ENCODE peak calls at places on chromosomes 5 and 9, in eight cellular contexts. F is PC-3, U is H9, G is mammary epithelial cell, E is GM23248, I is GM23338, A is IMR-90, T is A549. H is an unnamed sample. For H3K4me1, the result is how much of the 10 kb centered on the place peaks cover.

GRCh38 chr9:2745560-2746380 is 28.5 kb downstream of the KCNV2 start:
- DNase-seq in I (no peak), A (no peak), G (no peak), T (no peak), F (peak), U (no peak), E (no peak), H (no peak)

GRCh38 chr9:122186777-122187176 is 27.1 kb downstream of the MORN5 start:
- DNase-seq in E (no peak), F (no peak), A (no peak), U (no peak), I (no peak), T (no peak), G (no peak), H (no peak)

GRCh38 chr5:34564706-34565235 is 91.4 kb upstream of the RAI14 start:
- DNase-seq in F (peak), G (no peak), A (no peak), U (no peak), I (no peak), T (no peak), E (no peak), H (peak)

GRCh38 chr5:119287547-119288073 is 68.2 kb upstream of the TNFAIP8 start:
- DNase-seq in E (peak), F (peak), T (peak), G (peak), A (peak), U (no peak), I (no peak), H (no peak)

GRCh38 chr9:35954942-35955546 is 2.9 kb downstream of the OR2S2 start:
- DNase-seq in T (peak), U (peak), I (peak), A (peak), F (peak), G (peak), E (peak), H (peak)

GRCh38 chr5:73496984-73497457 is 1.2 kb upstream of the BTF3 start:
- DNase-seq in A (peak), U (no peak), E (peak), I (peak), F (peak), T (peak), G (peak), H (peak)

GRCh38 chr5:154368041-154368800 is 77.6 kb upstream of the SAP30L start:
- DNase-seq in U (peak), I (peak), G (peak), A (peak), T (peak), F (peak), E (peak), H (peak)

GRCh38 chr5:115243412-115243811 is 19.3 kb downstream of the PGGT1B start:
- DNase-seq in U (no peak), I (no peak), F (peak), G (peak), T (peak), A (peak), E (peak), H (peak)

GRCh38 chr5:134555889-134556311 is 30.4 kb downstream of the JADE2 start:
- DNase-seq in U (peak), T (peak), I (peak), G (peak), A (peak), F (peak), E (peak), H (peak)

GRCh38 chr9:95027914-95028854 is 289.3 kb downstream of the FANCC start:
- DNase-seq in I (no peak), U (no peak), F (no peak), A (no peak), E (no peak), T (peak), G (peak), H (no peak)

GRCh38 chr9:95023217-95024003 is 294.1 kb downstream of the FANCC start:
- DNase-seq in I (no peak), E (peak), F (peak), A (peak), T (peak), U (no peak), G (peak), H (no peak)

GRCh38 chr9:95021166-95021886 is 294.8 kb downstream of the AOPEP start:
- DNase-seq in E (no peak), T (no peak), I (no peak), U (no peak), F (no peak), G (peak), A (no peak), H (no peak)

GRCh38 chr9:95025213-95026170 is 292.0 kb downstream of the FANCC start:
- DNase-seq in E (peak), I (no peak), A (peak), U (no peak), T (peak), G (peak), F (no peak), H (peak)

DNA sequence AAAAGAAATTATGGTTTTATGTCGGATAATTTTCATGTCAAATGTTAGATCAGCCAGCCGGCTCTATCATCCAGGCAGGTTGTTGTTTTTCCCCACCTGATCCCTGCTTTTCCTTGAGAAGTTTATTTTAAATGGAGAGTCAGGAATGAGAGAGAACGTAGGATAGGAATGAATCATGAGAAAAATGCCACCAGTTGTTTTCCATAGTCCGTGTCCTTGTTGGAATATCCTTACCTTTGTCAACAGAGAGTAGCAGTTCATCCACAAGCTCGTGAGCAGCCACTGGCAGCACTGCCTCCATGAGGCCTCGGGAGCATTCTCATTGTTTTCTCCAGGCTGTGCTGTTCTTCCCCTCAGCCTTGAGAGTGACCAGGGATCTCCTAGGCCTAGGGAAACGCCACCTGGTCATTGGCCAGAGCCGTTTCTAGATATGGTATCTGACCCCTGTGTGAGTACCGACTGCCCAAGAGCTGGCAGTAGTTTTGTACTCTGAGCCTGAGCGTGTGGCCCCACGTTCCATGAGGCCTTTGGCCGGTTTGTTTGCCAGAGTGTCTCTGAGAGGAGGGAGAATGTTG is 293.3 kb downstream of the FANCC start:
- DNase-seq in T (peak), F (peak), U (peak), I (peak), E (peak), A (no peak), G (no peak), H (no peak)
- H3K4me1 ChIP-seq in T (half or more), F (under half), U (under half), I (under half), E (half or more), A (under half), G (half or more), H (half or more)

GRCh38 chr5:139394654-139395566 is at the start of gene PROB1:
- DNase-seq in F (no peak), G (no peak), E (peak), I (peak), U (peak), T (no peak), A (no peak), H (peak)
- H3K4me2 ChIP-seq in F (peak), G (no peak), E (peak), I (peak), U (peak), T (no peak), A (no peak), H (peak)

DNA sequence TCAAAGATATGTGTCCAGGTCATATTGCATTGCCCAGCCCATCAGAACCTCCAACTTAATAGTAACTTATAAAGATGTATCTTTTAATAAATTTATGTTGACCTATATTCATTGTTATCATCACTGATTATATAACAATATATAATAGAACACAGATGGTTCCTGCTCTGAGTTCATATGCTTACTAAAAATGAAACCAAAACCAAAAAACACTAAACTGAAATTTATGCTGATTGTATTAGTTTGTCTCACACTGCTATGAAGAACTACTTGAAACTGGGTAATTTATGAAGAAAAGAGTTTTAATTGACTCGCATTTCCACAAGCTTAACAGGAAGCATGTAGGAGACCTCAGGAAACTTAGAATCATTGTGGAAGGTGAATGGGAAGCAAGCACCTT is 462.5 kb upstream of the TYRP1 start:
- DNase-seq in F (no peak), G (no peak), I (no peak), A (no peak), U (no peak), E (no peak), T (no peak), H (no peak)
- H3K4me1 ChIP-seq in F (under half), G (under half), I (under half), A (under half), U (under half), E (under half), T (under half), H (under half)

DNA sequence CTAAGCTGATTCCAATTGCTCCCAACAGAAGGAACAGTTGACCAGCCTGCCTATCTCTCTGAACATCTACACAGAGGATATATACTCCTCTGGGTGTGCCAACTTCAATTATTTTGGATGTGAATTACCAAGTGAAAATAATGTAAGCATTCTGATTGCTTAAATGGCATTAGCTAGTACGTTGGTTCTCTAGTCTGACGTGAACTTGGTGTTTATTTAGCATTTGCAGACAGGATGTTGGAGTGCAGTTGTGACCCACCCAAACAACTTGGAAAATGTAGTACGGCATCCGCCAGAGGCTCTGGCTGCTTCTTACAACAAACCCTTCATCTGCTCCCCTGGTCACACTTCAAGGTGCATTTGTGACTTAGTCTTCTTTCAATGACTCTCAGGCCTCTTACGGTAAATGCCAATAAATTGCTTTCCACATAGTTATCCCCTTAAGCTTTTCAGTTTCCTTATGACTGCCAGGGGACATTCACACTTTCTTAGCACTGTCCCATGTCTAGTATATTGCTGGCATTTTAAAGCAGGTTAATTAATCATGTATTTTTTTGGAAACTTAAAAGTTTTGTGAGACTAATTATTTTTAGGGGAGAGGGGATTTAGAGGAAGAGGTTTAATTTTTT is 616.5 kb downstream of the PDE4D start:
- DNase-seq in G (no peak), T (peak), E (no peak), A (no peak), I (no peak), F (no peak), U (no peak), H (no peak)
- H3K4me2 ChIP-seq in G (peak), T (peak), E (no peak), A (no peak), I (no peak), F (no peak), U (no peak), H (peak)

DNA sequence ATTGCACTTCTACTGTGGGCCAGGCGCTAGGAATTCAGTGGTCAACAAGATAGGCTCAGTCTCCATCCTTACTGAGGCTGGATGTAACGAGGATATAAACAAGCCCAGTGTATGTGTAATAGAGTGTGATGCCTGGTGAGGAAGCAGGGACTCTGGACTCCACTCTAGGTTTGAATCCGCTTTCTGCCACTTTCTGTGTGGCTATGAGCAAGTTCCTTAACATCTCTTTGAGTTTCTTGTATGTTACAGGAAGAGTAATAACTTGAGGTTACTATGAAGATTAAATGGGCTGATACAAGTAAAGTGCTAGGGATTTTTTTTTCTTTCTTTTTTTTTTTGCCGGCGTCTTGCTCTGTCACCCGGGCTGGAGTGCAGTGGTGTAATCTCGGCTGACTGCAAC is 12.4 kb downstream of the DOCK2 start:
- DNase-seq in G (no peak), F (no peak), U (no peak), E (peak), T (no peak), A (no peak), I (no peak), H (no peak)
- H3K4me1 ChIP-seq in G (under half), F (under half), U (under half), E (under half), T (under half), A (under half), I (under half), H (under half)

GRCh38 chr5:82388186-82388585 is 110.0 kb upstream of the RPS23 start:
- DNase-seq in T (no peak), F (no peak), U (no peak), I (no peak), E (peak), G (no peak), A (peak), H (peak)

GRCh38 chr5:82389347-82389746 is 111.2 kb upstream of the RPS23 start:
- DNase-seq in E (no peak), T (no peak), F (no peak), A (no peak), U (no peak), I (no peak), G (no peak), H (no peak)

GRCh38 chr5:82386576-82386975 is 108.4 kb upstream of the RPS23 start:
- DNase-seq in G (no peak), F (no peak), I (no peak), E (no peak), A (no peak), T (no peak), U (no peak), H (no peak)

GRCh38 chr5:82387041-82387818 is 109.1 kb upstream of the RPS23 start:
- DNase-seq in G (no peak), U (no peak), T (peak), I (no peak), F (peak), E (no peak), A (peak), H (peak)

GRCh38 chr5:82387819-82388166 is 109.6 kb upstream of the RPS23 start:
- DNase-seq in F (no peak), T (no peak), E (no peak), A (no peak), G (no peak), U (no peak), I (no peak), H (peak)
- H3K4me2 ChIP-seq in F (peak), T (peak), E (no peak), A (no peak), G (no peak), U (no peak), I (no peak), H (no peak)

DNA sequence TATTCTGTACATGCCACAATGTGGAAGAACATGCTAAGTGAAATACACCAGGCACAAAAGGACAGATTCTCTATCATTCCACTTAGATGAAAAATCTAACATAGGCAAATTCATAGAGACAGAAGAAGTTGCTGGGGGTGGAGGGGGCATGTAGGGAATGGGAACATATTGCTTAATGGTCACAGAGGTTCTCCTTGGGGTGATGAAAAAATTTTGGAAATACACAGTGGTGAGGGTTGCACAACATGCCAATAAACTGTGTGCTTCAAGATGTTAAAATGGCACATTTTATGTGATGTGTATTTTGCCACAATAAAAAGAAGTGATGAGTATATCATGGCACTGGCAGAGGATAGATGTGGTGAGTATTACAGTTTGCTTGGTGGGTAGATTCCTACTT is 111.9 kb downstream of the SUSD1 start:
- DNase-seq in I (no peak), A (no peak), U (no peak), E (peak), G (no peak), T (no peak), F (no peak), H (peak)
- H3K4me1 ChIP-seq in I (under half), A (under half), U (under half), E (under half), G (half or more), T (half or more), F (half or more), H (under half)